ENCODE peak calls at places on chromosomes 3 and 15, in ten cellular contexts. V is activated T-helper 9 cell treated with anti-CD3 and anti-CD28 coated beads, Interleukin-2, amount 50 U/mL, for 16 hours; S is activated gamma-delta T cell treated with Interleukin-2 at 50 U/mL for 16 hours; D is stimulated activated CD8-positive, alpha-beta memory T cell treated with anti-CD3 and anti-CD28 coated beads, Interleukin-15, amount 100 ng/mL, for 1 hour; A is activated CD4-positive, alpha-beta T cell treated with anti-CD3 and anti-CD28 coated beads, Interleukin-2, amount 50 U/mL, for 24 hours; Q is kidney tubule cell; G is NAMALWA; Z is heart left ventricle; W is activated T-cell treated with anti-CD3 and anti-CD28 coated beads, Interleukin-2, amount 50 U/mL, for 72 hours; P is uterus. R is an unnamed sample.

GRCh38 chr3:141530133-141530768 is 43.4 kb downstream of the RASA2 start:
- DNase-seq in Z (no peak), A (no peak), P (no peak), V (no peak), W (no peak), Q (peak), S (no peak), G (no peak), D (no peak), R (peak)

GRCh38 chr3:49813497-49814174 is at the start of gene UBA7:
- DNase-seq in Z (peak), Q (peak), A (no peak), W (peak), V (no peak), P (peak), G (no peak), S (peak), D (no peak), R (peak)

GRCh38 chr3:184977796-184978195 is 165.8 kb downstream of the VPS8 start:
- DNase-seq in S (no peak), G (no peak), A (no peak), V (no peak), W (no peak), Z (no peak), Q (no peak), P (no peak), D (no peak), R (no peak)

GRCh38 chr15:90553248-90553745 is 23.6 kb downstream of the CRTC3 start:
- DNase-seq in Q (no peak), D (no peak), S (no peak), A (no peak), P (peak), G (no peak), V (no peak), W (no peak), Z (no peak), R (no peak)

GRCh38 chr3:42749753-42750231 is 23.3 kb downstream of the CCDC13 start:
- DNase-seq in S (no peak), Q (peak), G (peak), Z (no peak), W (no peak), V (no peak), A (no peak), P (no peak), D (no peak), R (peak)

GRCh38 chr3:16504242-16504641 is 9.3 kb downstream of the RFTN1 start:
- DNase-seq in P (no peak), G (peak), S (no peak), Q (no peak), V (no peak), D (no peak), A (no peak), Z (no peak), W (no peak), R (no peak)

GRCh38 chr3:21620511-21621395 is 130.3 kb downstream of the ZNF385D start:
- DNase-seq in P (no peak), G (no peak), Z (no peak), Q (peak), A (no peak), S (no peak), D (no peak), W (no peak), V (no peak), R (no peak)

GRCh38 chr15:41401904-41402267 is 410 bp downstream of the NDUFAF1 start:
- DNase-seq in S (no peak), Q (no peak), Z (no peak), A (no peak), P (no peak), V (no peak), W (no peak), G (no peak), D (no peak), R (no peak)

GRCh38 chr15:38651328-38652038 is 86.9 kb upstream of the RASGRP1 start:
- DNase-seq in G (peak), A (no peak), D (peak), Q (no peak), Z (no peak), W (peak), S (peak), V (no peak), P (no peak), R (peak)

GRCh38 chr3:27311400-27311799 is 57.8 kb downstream of the NEK10 start:
- DNase-seq in W (no peak), P (no peak), A (no peak), S (no peak), Z (no peak), V (no peak), G (no peak), D (no peak), Q (peak), R (no peak)

GRCh38 chr3:9915252-9916141 is 1.4 kb upstream of the IL17RC start:
- DNase-seq in W (peak), V (no peak), D (no peak), Q (peak), P (peak), Z (peak), S (no peak), A (no peak), G (no peak), R (peak)

GRCh38 chr3:40975711-40976121 is 223.6 kb upstream of the CTNNB1 start:
- DNase-seq in W (no peak), G (no peak), P (no peak), Q (peak), Z (no peak), V (no peak), A (no peak), S (no peak), D (no peak), R (no peak)

GRCh38 chr15:60137711-60138396 is 133.7 kb downstream of the FOXB1 start:
- DNase-seq in W (no peak), Z (no peak), D (no peak), G (no peak), Q (peak), A (no peak), V (no peak), P (no peak), S (no peak), R (no peak)

GRCh38 chr3:48830660-48831190 is 16.9 kb downstream of the PRKAR2A start:
- DNase-seq in W (no peak), D (no peak), G (no peak), Z (no peak), Q (no peak), P (no peak), A (no peak), V (no peak), S (no peak), R (no peak)

GRCh38 chr15:74050127-74050526 is 32.2 kb downstream of the GOLGA6A start:
- DNase-seq in G (no peak), W (no peak), D (no peak), P (no peak), A (no peak), S (no peak), Q (no peak), Z (no peak), V (no peak), R (no peak)

GRCh38 chr3:112709929-112710328 is 69.0 kb upstream of the CCDC80 start:
- DNase-seq in S (no peak), W (no peak), V (no peak), Z (no peak), G (no peak), A (no peak), D (no peak), P (no peak), Q (no peak), R (no peak)

GRCh38 chr3:30760040-30760439 is 134.4 kb downstream of the GADL1 start:
- DNase-seq in A (no peak), D (no peak), G (no peak), S (no peak), Q (peak), P (no peak), W (no peak), Z (no peak), V (no peak), R (no peak)

GRCh38 chr3:112035241-112035640 is 705 bp downstream of the TMPRSS7 start:
- DNase-seq in Z (no peak), P (no peak), A (no peak), D (no peak), V (no peak), W (no peak), G (no peak), Q (no peak), S (no peak), R (no peak)

GRCh38 chr15:90530250-90531051 is 728 bp downstream of the CRTC3 start:
- DNase-seq in S (peak), Q (peak), A (peak), P (peak), D (no peak), W (peak), G (peak), Z (peak), V (peak), R (peak)

GRCh38 chr15:70160803-70161565 is 63.3 kb upstream of the TLE3 start:
- DNase-seq in V (no peak), Q (no peak), A (no peak), S (no peak), G (no peak), Z (peak), P (no peak), D (no peak), W (no peak), R (no peak)